ENCODE peak calls at places on chromosomes 6 and 20, in six cellular contexts. H is right lobe of liver; O is esophagus squamous epithelium; W is CD8-positive, alpha-beta T cell; T is HL-60; R is upper lobe of left lung. A is an unnamed sample.

GRCh38 chr6:3561745-3562144 is 104.9 kb upstream of the SLC22A23 start:
- DNase-seq in T (no peak), R (no peak), O (no peak), H (no peak), W (no peak), A (no peak)

GRCh38 chr6:84508981-84509380 is 255.4 kb downstream of the TBX18 start:
- DNase-seq in T (no peak), O (no peak), R (no peak), H (no peak), W (no peak), A (no peak)

GRCh38 chr20:36214684-36215256 is 21.5 kb upstream of the AAR2 start:
- DNase-seq in T (no peak), W (no peak), O (no peak), H (no peak), R (no peak), A (no peak)

GRCh38 chr20:4283011-4283410 is 267.7 kb upstream of the RNF24 start:
- DNase-seq in W (no peak), R (no peak), T (no peak), H (no peak), O (no peak), A (no peak)

GRCh38 chr6:73985891-73986290 is 289.9 kb downstream of the CD109 start:
- DNase-seq in R (no peak), T (no peak), O (no peak), H (no peak), W (no peak), A (no peak)

GRCh38 chr20:60581606-60582005 is 623.4 kb downstream of the CDH26 start:
- DNase-seq in H (no peak), O (no peak), T (no peak), W (no peak), R (no peak), A (no peak)

GRCh38 chr6:150200428-150201105 is 57.7 kb downstream of the PPP1R14C start:
- DNase-seq in H (no peak), T (no peak), W (no peak), R (no peak), O (no peak), A (no peak)

GRCh38 chr6:43952746-43953145 is 174.5 kb downstream of the MRPL14 start:
- DNase-seq in W (no peak), R (no peak), T (peak; percentile 48), H (no peak), O (no peak), A (no peak)

GRCh38 chr6:101722991-101723579 is 329.6 kb downstream of the GRIK2 start:
- DNase-seq in R (no peak), W (no peak), O (no peak), H (no peak), T (no peak), A (no peak)

GRCh38 chr20:23228912-23229311 is 121.7 kb upstream of the NXT1 start:
- DNase-seq in R (no peak), O (no peak), W (no peak), H (no peak), T (no peak), A (no peak)

GRCh38 chr20:10864076-10864672 is 190.4 kb upstream of the JAG1 start:
- DNase-seq in H (no peak), W (no peak), T (no peak), O (no peak), R (peak; percentile 20), A (no peak)

GRCh38 chr6:36760685-36761435 is 63.2 kb downstream of the RAB44 start:
- DNase-seq in O (no peak), W (no peak), T (no peak), H (no peak), R (no peak), A (no peak)

GRCh38 chr20:23614163-23614562 is 8.4 kb upstream of the CST9 start:
- DNase-seq in T (no peak), W (no peak), R (no peak), O (no peak), H (no peak), A (no peak)

GRCh38 chr6:35048631-35049083 is 92.5 kb downstream of the TCP11 start:
- DNase-seq in W (no peak), R (no peak), O (no peak), H (no peak), T (no peak), A (no peak)

GRCh38 chr20:46752639-46753235 is 43.3 kb downstream of the SLC2A10 start:
- DNase-seq in T (no peak), O (no peak), H (no peak), R (no peak), W (peak; percentile 15), A (peak; percentile 31)

GRCh38 chr6:56024931-56025330 is 149.5 kb upstream of the BMP5 start:
- DNase-seq in H (no peak), W (no peak), O (no peak), T (no peak), R (no peak), A (no peak)

GRCh38 chr6:88650029-88650619 is 313.3 kb downstream of the RNGTT start:
- DNase-seq in R (no peak), O (no peak), T (no peak), H (no peak), W (no peak), A (no peak)

GRCh38 chr6:137657351-137657911 is 163.2 kb upstream of the OLIG3 start:
- DNase-seq in O (no peak), H (no peak), R (no peak), T (no peak), W (no peak), A (no peak)

GRCh38 chr20:35370751-35371150 is 41.0 kb downstream of the UQCC1 start:
- DNase-seq in W (no peak), H (no peak), O (no peak), T (no peak), R (no peak), A (no peak)

DNA sequence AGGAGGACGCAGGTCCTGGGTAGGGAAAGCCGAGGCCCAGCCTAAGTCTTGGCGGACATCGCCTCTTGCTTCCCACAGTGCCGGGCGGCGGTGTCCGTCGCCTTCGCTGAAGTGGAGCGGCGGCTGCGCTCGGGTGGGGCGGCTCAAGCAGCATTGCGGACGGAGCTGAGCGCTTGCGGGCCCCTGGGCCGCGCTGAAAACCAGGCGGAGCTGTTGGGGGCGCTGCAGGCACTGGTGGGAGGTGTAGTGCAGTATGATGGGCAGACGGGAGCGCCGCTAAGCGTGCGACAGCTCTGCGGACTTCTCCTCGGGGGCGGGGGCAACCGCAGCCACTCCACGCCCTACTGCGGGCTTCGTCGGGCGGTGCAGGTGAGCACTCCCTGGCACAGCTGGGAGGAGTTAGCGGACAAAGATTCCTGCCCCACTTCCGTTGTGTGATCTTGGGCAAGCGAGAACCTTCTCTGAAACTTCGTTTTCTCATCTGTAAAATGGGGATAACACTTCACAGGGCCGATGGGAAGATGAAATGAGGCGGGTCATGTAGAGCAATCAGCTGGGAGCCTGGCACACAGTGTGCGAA is 4.3 kb downstream of the PRSS16 start:
- DNase-seq in H (no peak), O (peak; percentile 23), R (peak; percentile 93), T (peak; percentile 29), W (peak; percentile 44), A (peak; percentile 35)
- TF ChIP-seq CTCF in H (no peak), O (peak; percentile 41), R (peak; percentile 55), T (no peak), W (peak; percentile 21), A (peak; percentile 23)

DNA sequence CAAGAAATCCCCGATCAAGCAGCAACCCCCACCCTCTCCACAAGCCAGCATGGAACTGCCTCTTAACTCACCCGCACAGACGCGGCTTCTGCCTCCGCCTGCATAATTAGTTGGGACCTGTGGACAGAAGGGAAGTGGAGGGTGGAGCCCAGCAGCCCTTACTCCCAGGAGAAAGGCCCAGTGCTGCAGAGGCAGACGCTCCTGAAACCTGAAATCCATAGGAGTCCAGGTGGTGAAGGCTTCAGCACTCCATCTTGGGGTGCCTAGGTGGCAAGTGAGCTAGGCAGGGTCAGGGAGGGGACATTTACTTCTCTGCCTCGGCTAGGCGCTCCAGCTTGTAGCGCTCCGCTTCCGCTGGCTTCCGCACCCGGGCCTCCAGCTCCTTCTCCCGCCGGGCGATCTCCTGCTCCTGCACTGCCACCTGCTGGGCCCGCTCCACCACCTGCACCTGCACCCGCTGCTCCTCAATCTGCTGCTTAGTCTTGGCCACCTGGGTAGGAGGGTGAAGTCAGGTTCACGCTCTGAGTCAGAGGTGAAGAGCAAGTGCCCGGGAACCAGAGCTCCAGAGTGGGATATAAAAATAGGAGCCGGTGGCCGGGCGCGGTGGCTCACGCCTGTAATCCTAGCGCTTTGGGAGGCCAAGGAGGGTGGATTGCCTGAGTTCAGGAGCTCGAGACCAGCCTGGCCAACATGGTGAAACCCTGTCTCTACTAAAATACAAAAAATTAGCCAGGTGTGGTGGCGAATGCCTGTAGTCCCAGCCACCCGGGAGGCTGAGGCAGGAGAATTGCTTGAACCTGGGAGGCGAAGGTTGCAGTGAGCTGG is 10.7 kb downstream of the TUBB start:
- DNase-seq in O (no peak), R (peak; percentile 91), H (peak; percentile 88), T (no peak), W (peak; percentile 80), A (peak; percentile 45)
- TF ChIP-seq CTCF in O (peak; percentile 87), R (peak; percentile 84), H (peak; percentile 69), T (peak; percentile 75), W (peak; percentile 67), A (peak; percentile 33)

GRCh38 chr6:42279144-42279781 is 61.6 kb upstream of the MRPS10 start:
- DNase-seq in H (no peak), O (no peak), R (peak; percentile 44), W (peak; percentile 27), T (no peak), A (peak; percentile 46)

GRCh38 chr6:42281570-42281969 is 63.9 kb upstream of the MRPS10 start:
- DNase-seq in W (peak; percentile 57), H (no peak), T (peak; percentile 41), O (no peak), R (no peak), A (no peak)

GRCh38 chr6:42279966-42280629 is 62.4 kb upstream of the MRPS10 start:
- DNase-seq in R (peak; percentile 41), T (no peak), W (no peak), O (no peak), H (no peak), A (no peak)

GRCh38 chr6:42278131-42278853 is 60.6 kb upstream of the MRPS10 start:
- DNase-seq in R (no peak), H (no peak), W (no peak), T (no peak), O (no peak), A (no peak)

DNA sequence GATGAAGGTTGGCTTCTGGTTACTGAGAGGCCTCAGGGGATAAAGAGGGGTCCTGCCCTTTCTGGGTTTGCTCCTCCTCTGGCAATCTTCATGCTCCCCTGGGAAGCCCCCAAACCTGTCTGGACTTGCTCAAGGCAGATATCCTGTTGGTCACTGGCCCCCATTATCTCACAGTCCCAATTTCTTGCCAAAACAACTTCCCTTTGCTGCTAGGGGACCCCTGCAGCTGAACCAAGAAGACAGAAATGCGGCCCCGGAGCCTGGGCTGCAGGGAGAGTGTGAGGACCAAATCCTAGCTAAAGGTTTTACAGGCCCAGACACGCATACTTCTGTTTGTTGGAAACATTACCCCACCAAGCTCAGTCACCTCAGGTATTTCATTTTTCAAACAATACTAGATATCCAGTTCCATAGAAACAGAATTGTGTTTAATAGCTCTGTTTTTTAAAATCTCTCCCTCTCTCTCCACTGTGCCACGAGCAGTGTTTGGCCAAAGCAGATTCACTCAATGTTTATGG is 63.4 kb upstream of the MRPS10 start:
- DNase-seq in H (no peak), W (no peak), T (no peak), R (no peak), O (no peak), A (no peak)
- TF ChIP-seq CTCF in H (no peak), W (no peak), T (no peak), R (no peak), O (no peak), A (no peak)

GRCh38 chr20:21699216-21699508 is 6.3 kb upstream of the PAX1 start:
- DNase-seq in R (no peak), O (no peak), H (no peak), T (no peak), W (no peak), A (no peak)

GRCh38 chr20:21698494-21699215 is 6.8 kb upstream of the PAX1 start:
- DNase-seq in H (no peak), R (no peak), W (no peak), O (no peak), T (no peak), A (no peak)

GRCh38 chr20:21693322-21693721 is 12.1 kb upstream of the PAX1 start:
- DNase-seq in O (no peak), T (no peak), W (no peak), R (no peak), H (no peak), A (no peak)
- TF ChIP-seq CTCF in O (no peak), T (peak; percentile 19), W (no peak), R (no peak), H (no peak), A (no peak)